ENCODE peak calls at places on chromosomes 4 and X, in six cellular contexts. One of them, this sample, is unnamed.

GRCh38 chr4:180960758-180961401 is 1282.3 kb upstream of the TENM3 start:
- DNase-seq in fibroblast of mammary gland: peak
- DNase-seq in left lung: no peak
- DNase-seq in AG09309: no peak
- DNase-seq in AG04450: no peak
- DNase-seq in Jurkat, Clone E6-1: no peak
- DNase-seq in this sample: no peak

GRCh38 chrX:67673741-67674274 is 130.0 kb downstream of the AR start:
- DNase-seq in fibroblast of mammary gland: peak
- DNase-seq in left lung: no peak
- DNase-seq in AG09309: no peak
- DNase-seq in AG04450: no peak
- DNase-seq in Jurkat, Clone E6-1: no peak
- DNase-seq in this sample: no peak

GRCh38 chrX:41090568-41091238 is 5.5 kb downstream of the USP9X start:
- DNase-seq in fibroblast of mammary gland: no peak
- DNase-seq in left lung: no peak
- DNase-seq in AG09309: no peak
- DNase-seq in AG04450: no peak
- DNase-seq in Jurkat, Clone E6-1: no peak
- DNase-seq in this sample: no peak

GRCh38 chr4:146245246-146245645 is 30.9 kb downstream of the REELD1 start:
- DNase-seq in fibroblast of mammary gland: no peak
- DNase-seq in left lung: no peak
- DNase-seq in AG09309: no peak
- DNase-seq in AG04450: no peak
- DNase-seq in Jurkat, Clone E6-1: no peak
- DNase-seq in this sample: no peak

GRCh38 chr4:112361181-112361791 is 64.1 kb downstream of the ALPK1 start:
- DNase-seq in fibroblast of mammary gland: peak
- DNase-seq in left lung: no peak
- DNase-seq in AG09309: no peak
- DNase-seq in AG04450: no peak
- DNase-seq in Jurkat, Clone E6-1: no peak
- DNase-seq in this sample: no peak

GRCh38 chrX:41406211-41406610 is 40.9 kb upstream of the NYX start:
- DNase-seq in fibroblast of mammary gland: peak
- DNase-seq in left lung: no peak
- DNase-seq in AG09309: no peak
- DNase-seq in AG04450: no peak
- DNase-seq in Jurkat, Clone E6-1: no peak
- DNase-seq in this sample: no peak

GRCh38 chr4:2898001-2898400 is 54.4 kb downstream of the ADD1 start:
- DNase-seq in fibroblast of mammary gland: no peak
- DNase-seq in left lung: no peak
- DNase-seq in AG09309: no peak
- DNase-seq in AG04450: no peak
- DNase-seq in Jurkat, Clone E6-1: no peak
- DNase-seq in this sample: no peak

GRCh38 chr4:98433608-98434198 is 172.5 kb downstream of the RAP1GDS1 start:
- DNase-seq in fibroblast of mammary gland: no peak
- DNase-seq in left lung: no peak
- DNase-seq in AG09309: no peak
- DNase-seq in AG04450: no peak
- DNase-seq in Jurkat, Clone E6-1: no peak
- DNase-seq in this sample: no peak

GRCh38 chr4:1502976-1503375 is 96.7 kb upstream of the NKX1-1 start:
- DNase-seq in fibroblast of mammary gland: no peak
- DNase-seq in left lung: peak
- DNase-seq in AG09309: no peak
- DNase-seq in AG04450: no peak
- DNase-seq in Jurkat, Clone E6-1: no peak
- DNase-seq in this sample: peak

GRCh38 chr4:121594796-121595526 is 101.8 kb downstream of the ANXA5 start:
- DNase-seq in fibroblast of mammary gland: peak
- DNase-seq in left lung: no peak
- DNase-seq in AG09309: peak
- DNase-seq in AG04450: no peak
- DNase-seq in Jurkat, Clone E6-1: no peak
- DNase-seq in this sample: no peak